ENCODE peak calls at places on chromosomes 6 and 20, in six cellular contexts. O is Peyer's patch, R is GM13976, E is GM10248, W is astrocyte, A is GM23338. I is an unnamed sample.
A peak's percentile ranks its signal among the peaks of the same experiment; 100 is the strongest.

GRCh38 chr6:45420083-45420908 is 42.6 kb upstream of the SUPT3H start:
- DNase-seq in O (no peak), R (peak; percentile 20), E (peak; percentile 10), W (peak; percentile 88), A (peak; percentile 58), I (no peak)

GRCh38 chr20:58452667-58453255 is 62.4 kb downstream of the APCDD1L start:
- DNase-seq in O (no peak), R (no peak), E (no peak), W (no peak), A (peak; percentile 41), I (no peak)

GRCh38 chr6:151179321-151179720 is 60.4 kb upstream of the AKAP12 start:
- DNase-seq in O (no peak), R (no peak), E (no peak), W (peak; percentile 95), A (no peak), I (no peak)

GRCh38 chr6:134195164-134195906 is 122.6 kb downstream of the SGK1 start:
- DNase-seq in O (no peak), R (no peak), E (no peak), W (peak; percentile 69), A (no peak), I (no peak)

GRCh38 chr6:32188381-32189081 is 1.5 kb downstream of the PBX2 start:
- DNase-seq in O (no peak), R (no peak), E (no peak), W (peak; percentile 10), A (no peak), I (no peak)

GRCh38 chr6:163771180-163771579 is 356.7 kb downstream of the QKI start:
- DNase-seq in O (no peak), R (no peak), E (no peak), W (no peak), A (no peak), I (no peak)

GRCh38 chr6:16688984-16689636 is 72.2 kb downstream of the ATXN1 start:
- DNase-seq in O (no peak), R (no peak), E (no peak), W (peak; percentile 92), A (no peak), I (no peak)

GRCh38 chr6:75101896-75102680 is 103.8 kb downstream of the COL12A1 start:
- DNase-seq in O (no peak), R (no peak), E (no peak), W (peak; percentile 81), A (no peak), I (no peak)

GRCh38 chr20:64131406-64131805 is 24.0 kb upstream of the NPBWR2 start:
- DNase-seq in O (no peak), R (no peak), E (no peak), W (no peak), A (no peak), I (no peak)

GRCh38 chr20:60009826-60010616 is 51.8 kb downstream of the CDH26 start:
- DNase-seq in O (no peak), R (no peak), E (no peak), W (no peak), A (peak; percentile 79), I (no peak)

GRCh38 chr6:7901056-7901455 is 9.5 kb downstream of the TXNDC5 start:
- DNase-seq in O (peak; percentile 68), R (no peak), E (no peak), W (no peak), A (no peak), I (no peak)

GRCh38 chr6:7900621-7901020 is 10.0 kb downstream of the TXNDC5 start:
- DNase-seq in O (no peak), R (no peak), E (no peak), W (no peak), A (no peak), I (no peak)

GRCh38 chr6:7899889-7900213 is 10.7 kb downstream of the TXNDC5 start:
- DNase-seq in O (no peak), R (no peak), E (no peak), W (no peak), A (no peak), I (no peak)

GRCh38 chr6:7897461-7898192 is 13.0 kb downstream of the TXNDC5 start:
- DNase-seq in O (no peak), R (peak; percentile 69), E (peak; percentile 64), W (no peak), A (no peak), I (no peak)

GRCh38 chr6:7899046-7899888 is 11.3 kb downstream of the TXNDC5 start:
- DNase-seq in O (no peak), R (peak; percentile 54), E (peak; percentile 51), W (no peak), A (peak; percentile 22), I (no peak)
- TF ChIP-seq CTCF in O (no peak), R (peak; percentile 35), E (no peak), W (no peak), A (no peak), I (peak; percentile 26)

DNA sequence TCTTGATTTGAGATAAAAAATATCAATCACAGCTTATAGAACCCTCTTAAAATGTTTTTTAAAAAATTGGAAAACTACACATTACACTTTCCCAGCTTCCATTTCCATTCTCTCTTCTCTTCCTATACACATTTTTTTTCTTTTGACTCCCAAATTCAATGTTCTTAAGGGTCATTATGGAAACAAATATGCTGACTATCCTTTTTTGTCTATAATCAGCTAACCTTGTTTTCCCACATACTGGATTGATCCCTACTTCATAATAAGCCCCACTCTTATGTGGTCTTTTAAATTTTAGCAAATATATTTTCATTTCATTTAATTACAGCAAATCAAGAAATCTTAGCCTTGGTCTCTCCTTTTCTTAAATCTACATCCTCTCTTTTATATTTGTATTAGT is 378.4 kb downstream of the MEI4 start:
- DNase-seq in O (no peak), R (no peak), E (no peak), W (no peak), A (no peak), I (no peak)
- TF ChIP-seq CTCF in O (no peak), R (no peak), E (no peak), W (no peak), A (no peak), I (no peak)

DNA sequence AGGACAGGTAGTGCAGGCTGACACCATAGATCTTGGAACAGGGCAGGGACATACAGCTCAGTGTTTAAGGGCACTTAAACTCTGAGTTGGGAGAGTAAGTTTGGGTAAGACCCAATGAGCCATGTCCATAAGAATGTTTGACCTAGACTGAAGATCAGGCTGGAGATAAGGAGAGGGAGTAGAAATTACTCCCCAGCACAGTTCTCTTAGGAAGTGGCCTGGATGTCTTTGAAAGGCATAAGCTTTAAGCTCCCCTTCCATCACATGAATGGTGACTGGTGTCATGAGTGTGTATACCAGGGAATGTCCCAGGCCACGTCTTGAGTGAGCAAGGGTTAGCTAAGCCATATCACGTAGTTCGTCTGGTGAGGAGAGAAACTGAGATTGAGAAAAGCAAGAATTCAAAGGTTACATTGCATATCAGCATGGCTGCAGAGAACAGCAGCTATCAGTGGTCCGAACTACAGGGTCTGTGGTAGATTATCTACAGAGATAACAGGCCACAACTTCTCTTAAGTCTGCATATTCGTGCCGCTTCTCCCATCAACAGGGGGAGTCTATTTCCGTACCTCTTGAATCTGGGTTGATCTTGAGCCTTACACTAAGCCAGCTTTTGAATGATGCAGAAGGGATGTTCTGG is 60.1 kb upstream of the BMP2 start:
- DNase-seq in O (no peak), R (no peak), E (no peak), W (peak; percentile 32), A (no peak), I (no peak)
- TF ChIP-seq CTCF in O (no peak), R (no peak), E (no peak), W (no peak), A (no peak), I (no peak)

GRCh38 chr6:144536079-144536478 is 250.9 kb downstream of the UTRN start:
- DNase-seq in O (no peak), R (no peak), E (no peak), W (no peak), A (no peak), I (no peak)
- TF ChIP-seq CTCF in O (no peak), R (no peak), E (no peak), W (no peak), A (no peak), I (no peak)